ENCODE peak calls at places on chromosomes 2 and 18, in four cellular contexts. One of them, this sample, is unnamed.

GRCh38 chr2:192228685-192229084 is 34.0 kb upstream of the TMEFF2 start:
- DNase-seq in left colon: no peak
- DNase-seq in tibial artery: no peak
- DNase-seq in posterior cingulate gyrus: no peak
- DNase-seq in this sample: no peak

GRCh38 chr2:99797475-99797874 is 307.7 kb upstream of the REV1 start:
- DNase-seq in left colon: no peak
- DNase-seq in tibial artery: no peak
- DNase-seq in posterior cingulate gyrus: no peak
- DNase-seq in this sample: no peak

GRCh38 chr2:237572742-237573101 is 6.3 kb downstream of the PRLH start:
- DNase-seq in left colon: no peak
- DNase-seq in tibial artery: no peak
- DNase-seq in posterior cingulate gyrus: no peak
- DNase-seq in this sample: no peak

GRCh38 chr2:113822087-113822805 is 65.8 kb upstream of the SLC35F5 start:
- DNase-seq in left colon: no peak
- DNase-seq in tibial artery: no peak
- DNase-seq in posterior cingulate gyrus: no peak
- DNase-seq in this sample: no peak

GRCh38 chr2:18903750-18904149 is 314.4 kb upstream of the NT5C1B start:
- DNase-seq in left colon: no peak
- DNase-seq in tibial artery: no peak
- DNase-seq in posterior cingulate gyrus: no peak
- DNase-seq in this sample: no peak

GRCh38 chr18:25099838-25100393 is 252.1 kb downstream of the ZNF521 start:
- DNase-seq in left colon: no peak
- DNase-seq in tibial artery: no peak
- DNase-seq in posterior cingulate gyrus: no peak
- DNase-seq in this sample: no peak

GRCh38 chr2:157830696-157831570 is 45.2 kb downstream of the ACVR1 start:
- DNase-seq in left colon: no peak
- DNase-seq in tibial artery: no peak
- DNase-seq in posterior cingulate gyrus: no peak
- DNase-seq in this sample: no peak

GRCh38 chr2:95386031-95386430 is 16.5 kb upstream of the FAHD2A start:
- DNase-seq in left colon: no peak
- DNase-seq in tibial artery: peak
- DNase-seq in posterior cingulate gyrus: no peak
- DNase-seq in this sample: peak

GRCh38 chr18:26655614-26656400 is 107.5 kb upstream of the KCTD1 start:
- DNase-seq in left colon: peak
- DNase-seq in tibial artery: peak
- DNase-seq in posterior cingulate gyrus: peak
- DNase-seq in this sample: peak

GRCh38 chr2:223625652-223626051 is 23.5 kb upstream of the SCG2 start:
- DNase-seq in left colon: no peak
- DNase-seq in tibial artery: no peak
- DNase-seq in posterior cingulate gyrus: no peak
- DNase-seq in this sample: no peak

GRCh38 chr18:7846315-7846714 is 279.2 kb downstream of the PTPRM start:
- DNase-seq in left colon: no peak
- DNase-seq in tibial artery: no peak
- DNase-seq in posterior cingulate gyrus: no peak
- DNase-seq in this sample: no peak

GRCh38 chr2:20796374-20796791 is 26.5 kb downstream of the LDAH start:
- DNase-seq in left colon: no peak
- DNase-seq in tibial artery: no peak
- DNase-seq in posterior cingulate gyrus: no peak
- DNase-seq in this sample: no peak

GRCh38 chr2:88055436-88056128 is at the start of gene KRCC1:
- DNase-seq in left colon: peak
- DNase-seq in tibial artery: peak
- DNase-seq in posterior cingulate gyrus: peak
- DNase-seq in this sample: peak

GRCh38 chr2:107338059-107338458 is 452.1 kb upstream of the ST6GAL2 start:
- DNase-seq in left colon: no peak
- DNase-seq in tibial artery: no peak
- DNase-seq in posterior cingulate gyrus: no peak
- DNase-seq in this sample: no peak

GRCh38 chr2:9696731-9697130 is 65.9 kb upstream of the YWHAQ start:
- DNase-seq in left colon: no peak
- DNase-seq in tibial artery: no peak
- DNase-seq in posterior cingulate gyrus: no peak
- DNase-seq in this sample: no peak

GRCh38 chr2:163467206-163467605 is 268.6 kb downstream of the FIGN start:
- DNase-seq in left colon: no peak
- DNase-seq in tibial artery: no peak
- DNase-seq in posterior cingulate gyrus: no peak
- DNase-seq in this sample: no peak

GRCh38 chr2:168224346-168224745 is 23.0 kb downstream of the STK39 start:
- DNase-seq in left colon: no peak
- DNase-seq in tibial artery: no peak
- DNase-seq in posterior cingulate gyrus: no peak
- DNase-seq in this sample: no peak

GRCh38 chr2:22124003-22124402 is 1000.2 kb downstream of the TDRD15 start:
- DNase-seq in left colon: no peak
- DNase-seq in tibial artery: no peak
- DNase-seq in posterior cingulate gyrus: no peak
- DNase-seq in this sample: no peak

GRCh38 chr2:3641841-3642421 is 16.1 kb upstream of the ALLC start:
- DNase-seq in left colon: no peak
- DNase-seq in tibial artery: peak
- DNase-seq in posterior cingulate gyrus: no peak
- DNase-seq in this sample: peak

GRCh38 chr2:8515864-8516533 is 165.9 kb upstream of the ID2 start:
- DNase-seq in left colon: no peak
- DNase-seq in tibial artery: no peak
- DNase-seq in posterior cingulate gyrus: no peak
- DNase-seq in this sample: no peak

GRCh38 chr2:201779996-201780673 is 598 bp downstream of the ALS2 start:
- DNase-seq in left colon: no peak
- DNase-seq in tibial artery: no peak
- DNase-seq in posterior cingulate gyrus: no peak
- DNase-seq in this sample: no peak

GRCh38 chr2:36373149-36373880 is 17.7 kb downstream of the CRIM1 start:
- DNase-seq in left colon: no peak
- DNase-seq in tibial artery: no peak
- DNase-seq in posterior cingulate gyrus: no peak
- DNase-seq in this sample: no peak

GRCh38 chr2:72911256-72911655 is 6.1 kb upstream of the EMX1 start:
- DNase-seq in left colon: no peak
- DNase-seq in tibial artery: no peak
- DNase-seq in posterior cingulate gyrus: no peak
- DNase-seq in this sample: no peak

GRCh38 chr18:37409870-37410269 is 155.7 kb downstream of the CELF4 start:
- DNase-seq in left colon: no peak
- DNase-seq in tibial artery: no peak
- DNase-seq in posterior cingulate gyrus: no peak
- DNase-seq in this sample: no peak

GRCh38 chr18:60198063-60198462 is 174.5 kb downstream of the MC4R start:
- DNase-seq in left colon: no peak
- DNase-seq in tibial artery: no peak
- DNase-seq in posterior cingulate gyrus: no peak
- DNase-seq in this sample: no peak

GRCh38 chr2:164717000-164717597 is 95.8 kb upstream of the GRB14 start:
- DNase-seq in left colon: no peak
- DNase-seq in tibial artery: no peak
- DNase-seq in posterior cingulate gyrus: no peak
- DNase-seq in this sample: no peak

GRCh38 chr18:57446322-57446721 is 11.1 kb downstream of the ONECUT2 start:
- DNase-seq in left colon: no peak
- DNase-seq in tibial artery: no peak
- DNase-seq in posterior cingulate gyrus: no peak
- DNase-seq in this sample: no peak

GRCh38 chr2:230877737-230878598 is 13.2 kb downstream of the ITM2C start:
- DNase-seq in left colon: no peak
- DNase-seq in tibial artery: peak
- DNase-seq in posterior cingulate gyrus: no peak
- DNase-seq in this sample: peak

GRCh38 chr2:116804901-116805300 is 1009.6 kb upstream of the DDX18 start:
- DNase-seq in left colon: peak
- DNase-seq in tibial artery: no peak
- DNase-seq in posterior cingulate gyrus: no peak
- DNase-seq in this sample: no peak

GRCh38 chr2:213104089-213104902 is 47.1 kb downstream of the IKZF2 start:
- DNase-seq in left colon: no peak
- DNase-seq in tibial artery: no peak
- DNase-seq in posterior cingulate gyrus: no peak
- DNase-seq in this sample: no peak

GRCh38 chr2:21033237-21034155 is 10.4 kb downstream of the APOB start:
- DNase-seq in left colon: no peak
- DNase-seq in tibial artery: no peak
- DNase-seq in posterior cingulate gyrus: no peak
- DNase-seq in this sample: peak

GRCh38 chr2:236092714-236093113 is 75.5 kb downstream of the GBX2 start:
- DNase-seq in left colon: no peak
- DNase-seq in tibial artery: no peak
- DNase-seq in posterior cingulate gyrus: no peak
- DNase-seq in this sample: no peak

GRCh38 chr2:69955029-69955428 is 6.4 kb downstream of the ASPRV1 start:
- DNase-seq in left colon: no peak
- DNase-seq in tibial artery: peak
- DNase-seq in posterior cingulate gyrus: no peak
- DNase-seq in this sample: no peak

This sample was measured in coronary artery.